ENCODE peak calls at places on chromosomes 4 and X, in six cellular contexts. C is endothelial cell of umbilical vein, X is prostate gland, D is breast epithelium, I is sigmoid colon, H is HL-60. K is an unnamed sample.

GRCh38 chrX:144275826-144276225 is 392.0 kb downstream of the UBE2NL start:
- DNase-seq in C (no peak), D (no peak), H (no peak), X (no peak), I (no peak), K (no peak)

GRCh38 chrX:16418650-16419049 is 231.3 kb upstream of the S100G start:
- DNase-seq in H (no peak), C (no peak), D (no peak), I (no peak), X (no peak), K (no peak)

GRCh38 chr4:183757105-183757504 is 98.0 kb downstream of the TRAPPC11 start:
- DNase-seq in C (no peak), I (no peak), H (no peak), D (no peak), X (peak; percentile 36), K (no peak)

GRCh38 chrX:120022763-120023162 is 54.7 kb downstream of the RHOXF2B start:
- DNase-seq in X (no peak), C (no peak), D (no peak), H (no peak), I (no peak), K (no peak)

GRCh38 chr4:97349468-97350186 is 793.6 kb downstream of the STPG2 start:
- DNase-seq in X (no peak), D (no peak), I (no peak), H (no peak), C (no peak), K (no peak)

GRCh38 chrX:42128587-42128986 is 205.2 kb upstream of the CASK start:
- DNase-seq in X (no peak), H (no peak), C (no peak), D (no peak), I (no peak), K (no peak)

GRCh38 chrX:135295238-135295943 is 13.9 kb upstream of the ETDC start:
- DNase-seq in H (no peak), I (no peak), D (no peak), X (no peak), C (peak; percentile 35), K (no peak)

GRCh38 chr4:153398713-153399112 is 54.2 kb downstream of the MND1 start:
- DNase-seq in I (no peak), X (no peak), D (no peak), H (no peak), C (no peak), K (no peak)

GRCh38 chr4:8197521-8197920 is 1.6 kb upstream of the SH3TC1 start:
- DNase-seq in X (no peak), H (no peak), I (no peak), D (no peak), C (no peak), K (no peak)

GRCh38 chr4:8200302-8200975 is 1.3 kb downstream of the SH3TC1 start:
- DNase-seq in X (peak; percentile 59), I (peak; percentile 83), C (peak; percentile 62), H (no peak), D (no peak), K (no peak)

GRCh38 chr4:8199594-8200301 is 658 bp downstream of the SH3TC1 start:
- DNase-seq in H (no peak), X (no peak), C (peak; percentile 34), I (no peak), D (no peak), K (no peak)

GRCh38 chr4:8198206-8198905 is 734 bp upstream of the SH3TC1 start:
- DNase-seq in C (peak; percentile 26), D (no peak), H (no peak), X (peak; percentile 51), I (no peak), K (no peak)

GRCh38 chr4:8198906-8199593 is at the start of gene SH3TC1:
- DNase-seq in I (peak; percentile 91), C (peak; percentile 94), H (peak; percentile 84), D (peak; percentile 69), X (peak; percentile 87), K (no peak)
- TF ChIP-seq POLR2AphosphoS5 in I (peak; percentile 63), C (peak; percentile 98), H (peak; percentile 68), D (no peak), X (peak; percentile 89), K (peak; percentile 81)

GRCh38 chr4:123361195-123361861 is 35.3 kb upstream of the SPRY1 start:
- DNase-seq in H (no peak), X (no peak), C (peak; percentile 93), D (no peak), I (no peak), K (no peak)
- H3K27ac ChIP-seq in H (no peak overlapping the region), X (no peak overlapping the region), C (peak overlapping the region; percentile 98), D (no peak overlapping the region), I (no peak overlapping the region), K (peak overlapping the region; percentile 10)

GRCh38 chr4:2008921-2009650 is at the start of gene NELFA:
- DNase-seq in C (peak; percentile 92), I (peak; percentile 97), D (peak; percentile 94), X (peak; percentile 97), H (peak; percentile 87), K (peak; percentile 92)
- TF ChIP-seq CTCF in C (peak; percentile 30), I (no peak), D (peak; percentile 53), X (peak; percentile 70), H (no peak), K (peak; percentile 56)

DNA sequence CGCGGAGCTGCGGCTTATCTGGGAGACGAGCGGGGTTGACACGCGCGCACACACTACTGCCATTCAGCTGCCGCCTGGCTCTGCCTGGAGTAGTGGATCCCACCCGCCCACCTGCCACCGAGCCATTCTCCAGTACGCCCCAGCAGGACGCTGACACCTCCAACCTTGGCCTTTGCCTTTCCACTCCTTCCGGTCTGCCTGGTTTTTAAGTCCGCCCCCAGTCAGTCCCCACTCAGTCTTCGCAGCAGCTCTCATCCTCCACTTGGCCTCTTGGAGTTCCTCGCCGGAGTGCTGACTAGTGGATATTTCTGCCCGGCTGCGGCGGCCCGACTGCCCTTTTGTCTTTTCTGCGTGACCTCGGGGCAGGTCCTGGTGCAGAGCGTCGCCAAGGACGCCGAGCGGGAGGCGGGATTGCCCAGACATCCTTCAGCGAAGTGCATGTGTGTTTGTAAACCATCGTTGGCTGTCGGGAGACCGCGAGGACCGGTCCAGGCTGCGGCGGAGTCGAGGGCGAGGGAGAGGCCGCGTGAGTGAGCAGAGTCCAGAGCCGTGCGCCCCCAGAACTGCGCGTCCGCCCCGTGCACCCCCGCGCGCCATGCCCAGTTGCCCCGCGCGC is 1.1 kb downstream of the SLIT2 start:
- DNase-seq in X (no peak), I (peak; percentile 74), C (peak; percentile 45), H (no peak), D (peak; percentile 51), K (no peak)
- TF ChIP-seq POLR2AphosphoS5 in X (no peak), I (no peak), C (no peak), H (no peak), D (no peak), K (no peak)